ENCODE peak calls at places on chromosomes 2 and 18, in seven cellular contexts. A is HCT116, S is SK-N-SH, M is HepG2, W is GM12878, P is H1, F is K562. D is an unnamed sample.
A peak's percentile ranks its signal among the peaks of the same experiment; 100 is the strongest.

GRCh38 chr2:172178035-172178434 is 75.3 kb upstream of the DLX2 start:
- DNase-seq in A (no peak), W (no peak), P (no peak), S (no peak), F (no peak), M (no peak), D (no peak)

GRCh38 chr2:55146266-55146665 is 85.8 kb downstream of the CLHC1 start:
- DNase-seq in A (no peak), M (no peak), F (no peak), W (no peak), S (no peak), P (no peak), D (no peak)

GRCh38 chr2:20111311-20112131 is 60.1 kb upstream of the LAPTM4A start:
- DNase-seq in M (peak; percentile 37), A (no peak), F (no peak), P (no peak), W (no peak), S (no peak), D (no peak)

GRCh38 chr18:9705183-9705864 is 2.8 kb upstream of the RAB31 start:
- DNase-seq in A (no peak), M (no peak), F (peak; percentile 56), P (no peak), W (no peak), S (no peak), D (no peak)

GRCh38 chr2:54927085-54927750 is 123.0 kb downstream of the RTN4 start:
- DNase-seq in M (no peak), P (no peak), S (no peak), A (no peak), W (no peak), F (no peak), D (no peak)

GRCh38 chr2:107137711-107138110 is 251.7 kb upstream of the ST6GAL2 start:
- DNase-seq in M (no peak), W (no peak), S (no peak), P (no peak), F (no peak), A (no peak), D (no peak)

GRCh38 chr2:174750923-174751441 is 13.3 kb downstream of the CHRNA1 start:
- DNase-seq in F (no peak), P (no peak), A (no peak), S (no peak), W (peak; percentile 56), M (no peak), D (no peak)

GRCh38 chr2:42167458-42167857 is 1.7 kb upstream of the EML4 start:
- DNase-seq in M (no peak), P (no peak), A (no peak), W (no peak), S (no peak), F (no peak), D (no peak)

GRCh38 chr2:64924178-64924934 is 64.8 kb upstream of the SLC1A4 start:
- DNase-seq in A (no peak), M (no peak), F (no peak), P (no peak), S (no peak), W (no peak), D (no peak)

GRCh38 chr2:202136526-202136925 is 63.5 kb downstream of the KIAA2012 start:
- DNase-seq in A (no peak), F (no peak), M (no peak), W (no peak), P (no peak), S (no peak), D (no peak)

GRCh38 chr2:188519133-188519532 is 227.5 kb downstream of the GULP1 start:
- DNase-seq in F (no peak), M (no peak), A (no peak), W (no peak), P (no peak), S (no peak), D (no peak)

GRCh38 chr2:85158559-85159273 is 25.5 kb downstream of the TCF7L1 start:
- DNase-seq in P (no peak), M (no peak), W (no peak), A (no peak), F (no peak), S (peak; percentile 67), D (no peak)

GRCh38 chr2:200028998-200029397 is 73.6 kb downstream of the MAIP1 start:
- DNase-seq in F (no peak), M (no peak), W (no peak), S (no peak), P (no peak), A (no peak), D (no peak)

GRCh38 chr2:230400454-230400853 is 15.5 kb upstream of the SP100 start:
- DNase-seq in W (no peak), F (no peak), A (no peak), S (no peak), P (no peak), M (no peak), D (no peak)
- H3K36me3 ChIP-seq in W (peaks cover 9% of the 10 kb centered on the region), F (peaks cover 3% of the 10 kb centered on the region), A (no peaks in the 10 kb centered on the region), S (peaks cover 49% of the 10 kb centered on the region), P (no peaks in the 10 kb centered on the region), M (peaks cover 8% of the 10 kb centered on the region), D (no peaks in the 10 kb centered on the region)

GRCh38 chr2:73268831-73269685 is 15.2 kb downstream of the FBXO41 start:
- DNase-seq in F (no peak), A (peak; percentile 82), S (no peak), M (no peak), P (peak; percentile 51), W (no peak), D (no peak)
- TF ChIP-seq SIN3A in F (no peak), A (peak; percentile 81), S (no peak), M (no peak), P (peak; percentile 24), W (no peak), D (no peak)

GRCh38 chr18:58298251-58299134 is 254.5 kb downstream of the NEDD4L start:
- DNase-seq in W (no peak), F (peak; percentile 12), S (no peak), M (no peak), A (no peak), P (no peak), D (no peak)
- H3K27ac ChIP-seq in W (no peak overlapping the region), F (no peak overlapping the region), S (no peak overlapping the region), M (no peak overlapping the region), A (no peak overlapping the region), P (no peak overlapping the region), D (no peak overlapping the region)

GRCh38 chr2:27655155-27655951 is 8.1 kb downstream of the SUPT7L start:
- DNase-seq in W (no peak), P (no peak), M (no peak), A (no peak), F (no peak), S (no peak), D (no peak)

GRCh38 chr2:27652790-27653189 is 10.6 kb downstream of the SUPT7L start:
- DNase-seq in S (no peak), P (no peak), W (no peak), F (no peak), M (no peak), A (no peak), D (no peak)

GRCh38 chr2:27651056-27651455 is 12.4 kb downstream of the SUPT7L start:
- DNase-seq in M (no peak), A (no peak), F (no peak), S (no peak), W (no peak), P (no peak), D (no peak)

GRCh38 chr2:27652341-27652740 is 11.1 kb downstream of the SUPT7L start:
- DNase-seq in P (no peak), S (no peak), A (no peak), W (no peak), M (no peak), F (no peak), D (no peak)

GRCh38 chr2:27653397-27653796 is 10.0 kb downstream of the SUPT7L start:
- DNase-seq in W (no peak), P (no peak), F (no peak), A (no peak), M (no peak), S (no peak), D (no peak)
- H3K36me3 ChIP-seq in W (peaks cover 35% of the 10 kb centered on the region), P (peaks cover 13% of the 10 kb centered on the region), F (peaks cover 94% of the 10 kb centered on the region), A (peaks cover 25% of the 10 kb centered on the region), M (peaks cover 88% of the 10 kb centered on the region), S (peaks cover 86% of the 10 kb centered on the region), D (peaks cover 25% of the 10 kb centered on the region)

GRCh38 chr2:47631840-47632398 is 151.0 kb upstream of the MSH6 start:
- DNase-seq in W (no peak), P (no peak), S (no peak), A (peak; percentile 54), F (no peak), M (no peak), D (no peak)
- TF ChIP-seq SIN3A in W (no peak), P (no peak), S (no peak), A (no peak), F (no peak), M (no peak), D (no peak)

DNA sequence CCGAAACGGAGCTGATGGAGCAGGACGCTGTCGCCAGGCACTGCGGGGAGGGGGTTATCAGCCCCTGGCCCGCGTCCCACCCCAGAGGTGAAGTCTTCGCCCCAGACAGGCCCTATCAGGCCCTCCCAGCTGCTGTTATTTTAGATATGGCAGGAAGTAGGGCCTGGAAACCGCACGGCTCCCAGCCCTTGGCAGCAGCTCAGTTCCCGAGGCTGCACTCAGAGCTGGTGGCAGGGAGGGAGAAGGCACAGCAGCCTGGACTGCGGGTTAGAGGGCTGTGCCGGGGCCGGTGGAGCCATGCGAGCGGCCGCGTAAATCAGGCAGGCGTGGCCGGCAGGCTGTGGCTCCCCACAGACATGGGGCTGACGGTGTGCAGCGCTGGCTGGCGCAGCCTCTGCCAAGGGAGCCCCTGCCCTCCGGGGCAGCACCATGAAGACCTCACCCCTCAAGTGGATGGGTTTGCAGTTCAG is 111.4 kb downstream of the NFATC1 start:
- DNase-seq in F (peak; percentile 75), S (peak; percentile 29), W (no peak), A (no peak), M (no peak), P (no peak), D (no peak)
- H3K27ac ChIP-seq in F (peak overlapping the region; percentile 79), S (no peak overlapping the region), W (no peak overlapping the region), A (no peak overlapping the region), M (no peak overlapping the region), P (no peak overlapping the region), D (no peak overlapping the region)

GRCh38 chr18:27141876-27142275 is 43.2 kb downstream of the CHST9 start:
- DNase-seq in P (no peak), W (no peak), F (no peak), S (no peak), A (no peak), M (no peak), D (no peak)
- H3K36me3 ChIP-seq in P (no peaks in the 10 kb centered on the region), W (no peaks in the 10 kb centered on the region), F (no peaks in the 10 kb centered on the region), S (no peaks in the 10 kb centered on the region), A (no peaks in the 10 kb centered on the region), M (no peaks in the 10 kb centered on the region), D (no peaks in the 10 kb centered on the region)